ENCODE peak calls at places on chromosomes 1 and 21, in nine cellular contexts. G is astrocyte of the spinal cord, L is cardiac fibroblast, N is body of pancreas, Z is Calu3, J is choroid plexus epithelial cell, X is GM23338, E is HCT116, A is foreskin fibroblast. H is an unnamed sample.

GRCh38 chr1:40818264-40818961 is 34.8 kb downstream of the KCNQ4 start:
- DNase-seq in Z (no peak), J (peak; percentile 19), G (no peak), E (no peak), N (peak; percentile 75), X (peak; percentile 97), A (peak; percentile 11), L (peak; percentile 38), H (no peak)

GRCh38 chr1:30126839-30127238 is 596.5 kb downstream of the MATN1 start:
- DNase-seq in J (no peak), Z (no peak), E (no peak), A (no peak), N (no peak), X (no peak), L (no peak), G (no peak), H (no peak)

GRCh38 chr1:43533615-43534014 is 2.9 kb downstream of the PTPRF start:
- DNase-seq in X (no peak), G (no peak), N (no peak), L (no peak), J (no peak), Z (no peak), A (no peak), E (no peak), H (no peak)

GRCh38 chr1:87044840-87045239 is 130.4 kb downstream of the HS2ST1 start:
- DNase-seq in Z (no peak), A (no peak), G (no peak), E (no peak), N (no peak), J (peak; percentile 3), L (no peak), X (no peak), H (no peak)

GRCh38 chr1:43831866-43832654 is 101.5 kb upstream of the ARTN start:
- DNase-seq in J (no peak), N (no peak), L (no peak), X (no peak), G (no peak), Z (no peak), E (no peak), A (no peak), H (no peak)

GRCh38 chr1:198265073-198265661 is 108.4 kb downstream of the NEK7 start:
- DNase-seq in J (peak; percentile 80), A (no peak), N (no peak), E (no peak), X (peak; percentile 22), L (peak; percentile 84), G (peak; percentile 55), Z (no peak), H (no peak)

GRCh38 chr1:22611530-22611947 is 24.9 kb upstream of the C1QA start:
- DNase-seq in N (peak; percentile 41), A (peak; percentile 42), L (peak; percentile 64), J (peak; percentile 71), Z (peak; percentile 44), X (peak; percentile 90), E (no peak), G (peak; percentile 67), H (no peak)

GRCh38 chr1:17011439-17012307 is at the start of gene ATP13A2:
- DNase-seq in X (peak; percentile 98), J (peak; percentile 69), A (peak; percentile 66), G (peak; percentile 66), L (peak; percentile 72), Z (peak; percentile 85), E (peak; percentile 67), N (peak; percentile 85), H (peak; percentile 45)

GRCh38 chr1:213276236-213276635 is 225.2 kb downstream of the RPS6KC1 start:
- DNase-seq in E (no peak), G (no peak), J (no peak), A (no peak), N (no peak), L (no peak), X (no peak), Z (no peak), H (no peak)

GRCh38 chr1:233721003-233721595 is 107.2 kb downstream of the KCNK1 start:
- DNase-seq in A (no peak), J (no peak), G (no peak), N (no peak), E (no peak), Z (peak; percentile 26), X (peak; percentile 37), L (no peak), H (no peak)

GRCh38 chr1:98662354-98662665 is 789 bp downstream of the SNX7 start:
- DNase-seq in L (peak; percentile 59), Z (no peak), J (no peak), N (no peak), X (no peak), A (no peak), G (no peak), E (no peak), H (no peak)

GRCh38 chr21:36297938-36298572 is 21.9 kb upstream of the MORC3 start:
- DNase-seq in G (no peak), X (no peak), Z (peak; percentile 49), J (peak; percentile 25), A (no peak), E (no peak), N (peak; percentile 69), L (peak; percentile 17), H (no peak)

GRCh38 chr1:110597966-110598365 is 8.2 kb downstream of the KCNA2 start:
- DNase-seq in A (no peak), N (no peak), L (no peak), Z (no peak), G (no peak), E (no peak), X (no peak), J (no peak), H (no peak)

GRCh38 chr1:230855886-230856285 is 12.4 kb downstream of the C1orf198 start:
- DNase-seq in N (no peak), G (peak; percentile 43), J (no peak), X (no peak), A (no peak), Z (no peak), L (no peak), E (no peak), H (no peak)

DNA sequence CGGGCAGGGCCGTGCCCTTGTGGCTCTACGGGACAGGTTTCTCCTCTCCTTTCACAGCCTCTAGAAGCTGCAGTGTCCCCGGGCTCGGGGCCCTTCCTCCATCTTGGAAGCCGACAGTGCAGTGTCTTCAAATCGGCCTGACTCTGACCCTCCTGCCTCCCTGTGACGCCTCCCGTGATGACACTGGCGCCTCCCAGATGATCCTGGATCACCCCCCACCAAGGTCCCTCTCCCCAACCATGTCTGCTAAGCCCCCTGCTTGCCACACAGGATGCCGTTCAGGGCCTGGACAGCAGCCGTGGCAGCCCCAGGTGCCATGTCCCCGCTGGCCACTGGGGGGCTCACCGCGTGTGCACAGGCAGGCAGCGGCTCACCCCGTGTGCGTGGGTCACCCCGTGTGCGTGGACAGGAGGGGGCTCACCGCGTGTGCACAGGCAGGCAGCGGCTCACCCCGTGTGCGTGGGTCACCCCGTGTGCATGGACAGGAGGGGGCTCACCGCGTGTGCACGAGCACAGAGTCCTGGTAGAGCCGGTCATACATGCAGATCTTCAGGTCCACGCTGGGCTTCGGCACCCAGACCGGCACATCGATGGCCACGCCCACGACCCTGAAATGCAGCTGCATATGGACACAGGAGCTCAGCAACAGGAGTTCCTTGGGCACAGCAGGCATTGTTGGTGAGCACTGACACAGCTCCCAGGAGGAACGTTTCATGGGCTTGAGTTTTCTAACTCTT is 24.9 kb upstream of the TMEM52 start:
- DNase-seq in A (peak; percentile 23), L (peak; percentile 35), X (peak; percentile 81), Z (peak; percentile 58), J (peak; percentile 44), E (peak; percentile 35), N (peak; percentile 80), G (no peak), H (peak; percentile 39)
- TF ChIP-seq CTCF in A (peak; percentile 83), L (peak; percentile 86), X (peak; percentile 75), Z (peak; percentile 85), J (peak; percentile 82), E (peak; percentile 81), N (peak; percentile 93), G (peak; percentile 80), H (peak; percentile 64)

GRCh38 chr1:57422271-57423134 is 1.4 kb downstream of the DAB1 start:
- DNase-seq in Z (no peak), E (no peak), G (peak; percentile 17), L (peak; percentile 12), A (peak; percentile 21), X (peak; percentile 81), N (no peak), J (peak; percentile 21), H (no peak)
- TF ChIP-seq CTCF in Z (no peak), E (no peak), G (peak; percentile 2), L (no peak), A (peak; percentile 27), X (peak; percentile 36), N (no peak), J (peak; percentile 49), H (peak; percentile 31)

GRCh38 chr1:54127594-54127993 is 25.2 kb downstream of the CDCP2 start:
- DNase-seq in J (no peak), G (no peak), X (no peak), N (no peak), Z (no peak), E (no peak), L (no peak), A (no peak), H (no peak)

GRCh38 chr1:54126271-54126815 is 26.5 kb downstream of the CDCP2 start:
- DNase-seq in L (no peak), N (peak; percentile 84), G (peak; percentile 20), X (no peak), E (no peak), Z (no peak), J (peak; percentile 67), A (no peak), H (no peak)

GRCh38 chr1:54124472-54124871 is 28.3 kb downstream of the CDCP2 start:
- DNase-seq in E (no peak), A (no peak), L (no peak), Z (peak; percentile 40), X (peak; percentile 70), N (peak; percentile 78), G (no peak), J (no peak), H (no peak)

GRCh38 chr1:54124906-54125305 is 27.9 kb downstream of the CDCP2 start:
- DNase-seq in L (no peak), X (no peak), J (no peak), A (no peak), G (no peak), E (no peak), N (no peak), Z (no peak), H (no peak)

GRCh38 chr1:54125671-54126070 is 27.1 kb downstream of the CDCP2 start:
- DNase-seq in G (peak; percentile 23), X (no peak), E (no peak), N (peak; percentile 73), A (no peak), J (peak; percentile 33), Z (peak; percentile 12), L (peak; percentile 40), H (no peak)
- TF ChIP-seq CTCF in G (peak; percentile 52), X (peak; percentile 37), E (peak; percentile 46), N (peak; percentile 24), A (peak; percentile 25), J (peak; percentile 47), Z (no peak), L (peak; percentile 18), H (peak; percentile 38)

GRCh38 chr21:35256468-35256988 is 207.4 kb upstream of the RUNX1 start:
- DNase-seq in N (peak; percentile 92), J (peak; percentile 100), X (no peak), G (peak; percentile 99), Z (peak; percentile 82), A (peak; percentile 97), L (peak; percentile 99), E (peak; percentile 89), H (no peak)
- TF ChIP-seq CTCF in N (no peak), J (peak; percentile 28), X (no peak), G (no peak), Z (no peak), A (no peak), L (no peak), E (no peak), H (no peak)